ENCODE peak calls at places on chromosomes 11 and 22, in ten cellular contexts. R is naive B cell; J is AG04450; M is endodermal cell; U is ACHN; Z is posterior cingulate gyrus; F is GM06990; C is activated T-helper 9 cell treated with anti-CD3 and anti-CD28 coated beads, Interleukin-2, amount 50 U/mL, for 16 hours; L is HFF-Myc; A is germinal center. T is an unnamed sample.

GRCh38 chr22:21051145-21051835 is 5.5 kb downstream of the LRRC74B start:
- DNase-seq in C (no peak), A (no peak), Z (no peak), F (no peak), L (no peak), R (no peak), J (no peak), U (no peak), M (no peak), T (no peak)

GRCh38 chr11:12007769-12008737 is at the start of gene DKK3:
- DNase-seq in L (no peak), F (no peak), C (no peak), Z (peak), M (peak), A (no peak), U (no peak), J (no peak), R (no peak), T (no peak)

GRCh38 chr11:82732734-82733443 is 775 bp downstream of the FAM181B start:
- DNase-seq in U (peak), A (peak), C (no peak), J (no peak), Z (no peak), F (peak), M (peak), L (no peak), R (peak), T (no peak)

GRCh38 chr11:18265949-18266348 is at the start of gene SAA1:
- DNase-seq in L (no peak), Z (no peak), J (no peak), M (no peak), C (no peak), R (no peak), A (no peak), U (no peak), F (no peak), T (no peak)

GRCh38 chr11:86749376-86749775 is 51.0 kb upstream of the PRSS23 start:
- DNase-seq in Z (no peak), F (no peak), L (no peak), J (no peak), M (peak), U (peak), C (no peak), A (no peak), R (no peak), T (no peak)

GRCh38 chr11:61895718-61896059 is 4.3 kb upstream of the FADS3 start:
- DNase-seq in F (no peak), M (no peak), L (no peak), Z (no peak), C (no peak), A (no peak), J (no peak), U (no peak), R (no peak), T (no peak)

GRCh38 chr11:69637601-69637955 is 3.4 kb upstream of the CCND1 start:
- DNase-seq in J (no peak), L (no peak), U (no peak), A (no peak), Z (no peak), F (no peak), R (no peak), M (peak), C (no peak), T (no peak)

GRCh38 chr11:3920148-3920852 is 64.8 kb downstream of the STIM1 start:
- DNase-seq in R (no peak), F (no peak), M (no peak), Z (no peak), L (peak), J (no peak), C (peak), U (no peak), A (no peak), T (no peak)

GRCh38 chr11:73270855-73271477 is 1.2 kb upstream of the P2RY6 start:
- DNase-seq in F (no peak), U (no peak), R (no peak), J (no peak), Z (no peak), L (no peak), M (peak), C (no peak), A (no peak), T (no peak)

GRCh38 chr11:129959687-129960086 is 42.9 kb downstream of the PRDM10 start:
- DNase-seq in A (no peak), Z (no peak), J (no peak), R (no peak), F (no peak), C (no peak), M (no peak), U (peak), L (no peak), T (no peak)